ENCODE peak calls at places on chromosome 21, in five cellular contexts. F is PC-9; S is sigmoid colon; X is CD8-positive, alpha-beta T cell; R is tibial artery. U is an unnamed sample.

GRCh38 chr21:17512245-17513213 is at the start of gene CXADR:
- DNase-seq in S (no peak), X (peak; percentile 84), R (no peak), F (peak; percentile 92), U (peak; percentile 80)

GRCh38 chr21:37073417-37074194 is 552 bp downstream of the TTC3 start:
- DNase-seq in R (no peak), S (peak; percentile 86), F (no peak), X (peak; percentile 72), U (peak; percentile 70)

GRCh38 chr21:36478207-36478701 is 1.7 kb downstream of the CLDN14 start:
- DNase-seq in R (no peak), X (no peak), F (peak; percentile 27), S (no peak), U (no peak)

GRCh38 chr21:16304700-16305099 is 574.9 kb downstream of the USP25 start:
- DNase-seq in R (no peak), X (no peak), F (no peak), S (no peak), U (no peak)

GRCh38 chr21:39430457-39430856 is 15.1 kb downstream of the LCA5L start:
- DNase-seq in X (no peak), F (no peak), S (no peak), R (no peak), U (no peak)

GRCh38 chr21:41564871-41565281 is 56.9 kb upstream of the TMPRSS2 start:
- DNase-seq in F (peak; percentile 10), R (no peak), S (no peak), X (no peak), U (no peak)

GRCh38 chr21:26443867-26444266 is 129.2 kb downstream of the CYYR1 start:
- DNase-seq in F (no peak), R (no peak), X (no peak), S (no peak), U (no peak)

GRCh38 chr21:33981341-33982101 is 65.9 kb upstream of the ATP5PO start:
- DNase-seq in X (no peak), S (no peak), F (no peak), R (peak; percentile 32), U (no peak)

GRCh38 chr21:18070392-18070791 is 174.2 kb upstream of the CHODL start:
- DNase-seq in R (no peak), F (no peak), S (no peak), X (no peak), U (no peak)

GRCh38 chr21:26587621-26588260 is 14.7 kb upstream of the CYYR1 start:
- DNase-seq in X (no peak), S (no peak), R (no peak), F (no peak), U (no peak)

GRCh38 chr21:34029724-34030528 is 43.5 kb upstream of the MRPS6 start:
- DNase-seq in X (peak; percentile 28), R (no peak), S (no peak), F (peak; percentile 25), U (peak; percentile 25)

GRCh38 chr21:38664821-38665220 is 140.9 kb upstream of the ETS2 start:
- DNase-seq in F (no peak), X (no peak), R (no peak), S (no peak), U (no peak)

GRCh38 chr21:35136586-35137254 is 87.6 kb upstream of the RUNX1 start:
- DNase-seq in F (peak; percentile 74), R (no peak), X (no peak), S (no peak), U (no peak)

GRCh38 chr21:36059823-36060158 is 535 bp downstream of the SETD4 start:
- DNase-seq in R (peak; percentile 38), S (peak; percentile 75), X (no peak), F (no peak), U (peak; percentile 49)

GRCh38 chr21:26888931-26889330 is 43.7 kb upstream of the ADAMTS1 start:
- DNase-seq in S (no peak), F (no peak), X (no peak), R (no peak), U (no peak)

GRCh38 chr21:37642493-37642892 is 273.8 kb downstream of the KCNJ6 start:
- DNase-seq in X (peak; percentile 16), S (no peak), R (no peak), F (no peak), U (no peak)

GRCh38 chr21:26982767-26983166 is 15.9 kb upstream of the ADAMTS5 start:
- DNase-seq in S (no peak), R (no peak), F (no peak), X (no peak), U (no peak)

GRCh38 chr21:17472592-17473271 is 40.1 kb upstream of the CXADR start:
- DNase-seq in S (no peak), R (no peak), X (no peak), F (no peak), U (no peak)

GRCh38 chr21:36747815-36748381 is 49.0 kb downstream of the SIM2 start:
- DNase-seq in X (no peak), F (peak; percentile 41), R (no peak), S (no peak), U (peak; percentile 47)

GRCh38 chr21:39022901-39023693 is 160.2 kb downstream of the PSMG1 start:
- DNase-seq in X (no peak), R (no peak), F (peak; percentile 89), S (peak; percentile 66), U (peak; percentile 83)

GRCh38 chr21:39527664-39528381 is 76.1 kb downstream of the SH3BGR start:
- DNase-seq in S (no peak), R (no peak), F (no peak), X (no peak), U (no peak)

GRCh38 chr21:39867198-39867650 is at the start of gene PCP4:
- DNase-seq in X (no peak), F (peak; percentile 28), S (peak; percentile 83), R (no peak), U (no peak)

GRCh38 chr21:17050156-17050555 is 462.7 kb upstream of the CXADR start:
- DNase-seq in F (no peak), X (no peak), S (no peak), R (no peak), U (no peak)

GRCh38 chr21:44449473-44450363 is 5.6 kb upstream of the LRRC3 start:
- DNase-seq in R (peak; percentile 21), X (no peak), F (no peak), S (peak; percentile 48), U (peak; percentile 16)
- H3K27me3 ChIP-seq in R (no peaks in the 10 kb centered on the region), X (no peaks in the 10 kb centered on the region), F (peaks cover 87% of the 10 kb centered on the region), S (no peaks in the 10 kb centered on the region), U (peaks cover 18% of the 10 kb centered on the region)

DNA sequence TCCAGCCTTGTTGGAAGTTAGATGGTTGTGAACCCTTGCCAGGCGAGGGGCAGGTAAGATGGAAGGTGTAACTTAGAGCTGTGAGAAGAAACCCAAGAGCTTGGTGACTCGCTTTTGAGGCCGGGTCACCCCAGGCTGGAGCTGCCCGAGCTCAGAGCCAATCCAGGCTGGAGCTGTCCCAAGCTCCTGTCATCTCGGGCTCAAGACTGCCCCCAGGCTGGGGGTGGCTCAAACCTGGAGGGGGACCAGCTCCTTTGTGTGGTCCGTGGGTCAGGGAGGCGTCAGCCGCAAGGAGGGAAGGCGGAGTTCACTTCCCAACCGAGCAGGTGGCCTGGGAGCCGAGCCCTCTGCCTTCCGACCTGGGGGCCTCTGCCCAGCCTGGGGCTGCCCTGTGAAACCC is 2.0 kb downstream of the HUNK start:
- DNase-seq in R (no peak), X (no peak), S (no peak), F (no peak), U (no peak)
- H3K27me3 ChIP-seq in R (no peaks in the 10 kb centered on the region), X (peaks cover 14% of the 10 kb centered on the region), S (peaks cover 21% of the 10 kb centered on the region), F (peaks cover 22% of the 10 kb centered on the region), U (peaks cover 9% of the 10 kb centered on the region)

GRCh38 chr21:32585042-32585710 is at the start of gene TCP10L:
- DNase-seq in X (no peak), F (no peak), R (no peak), S (no peak), U (no peak)

GRCh38 chr21:32581732-32582131 is 3.6 kb downstream of the TCP10L start:
- DNase-seq in S (no peak), X (no peak), F (no peak), R (no peak), U (no peak)

GRCh38 chr21:32584472-32584871 is 851 bp downstream of the TCP10L start:
- DNase-seq in S (no peak), R (no peak), X (no peak), F (no peak), U (no peak)

GRCh38 chr21:32578107-32578691 is 7.1 kb downstream of the TCP10L start:
- DNase-seq in F (peak; percentile 9), X (peak; percentile 14), S (no peak), R (no peak), U (no peak)

DNA sequence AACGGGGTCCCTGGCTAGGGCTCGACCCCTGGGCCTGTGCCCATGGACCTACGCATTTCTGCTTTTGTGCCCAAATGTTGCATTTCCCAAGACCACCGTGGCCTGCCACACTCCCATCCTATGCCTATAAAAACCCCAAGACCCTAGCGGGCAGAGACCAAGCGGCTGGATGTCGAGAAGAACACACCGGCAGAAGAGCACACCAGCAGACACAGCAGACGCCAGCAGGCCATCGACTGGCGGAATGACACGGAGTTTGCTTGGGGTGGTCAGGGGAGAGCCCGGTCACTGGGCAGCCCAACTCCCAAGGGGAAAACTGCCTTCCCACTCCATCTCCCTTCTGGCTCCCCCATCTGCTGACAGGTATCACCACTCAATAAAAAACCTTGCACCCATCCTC is 4.4 kb downstream of the TCP10L start:
- DNase-seq in S (no peak), F (no peak), X (no peak), R (no peak), U (no peak)
- H3K27me3 ChIP-seq in S (no peaks in the 10 kb centered on the region), F (peaks cover 31% of the 10 kb centered on the region), X (no peaks in the 10 kb centered on the region), R (no peaks in the 10 kb centered on the region), U (no peaks in the 10 kb centered on the region)

GRCh38 chr21:42651515-42652401 is 1.7 kb upstream of the PDE9A start:
- DNase-seq in X (no peak), R (no peak), F (peak; percentile 24), S (no peak), U (peak; percentile 60)
- H3K27me3 ChIP-seq in X (no peaks in the 10 kb centered on the region), R (no peaks in the 10 kb centered on the region), F (no peaks in the 10 kb centered on the region), S (peaks cover 4% of the 10 kb centered on the region), U (peaks cover 13% of the 10 kb centered on the region)